ENCODE peak calls at places on chromosomes 3 and 15, in six cellular contexts. C, I, G, V, D and H are unnamed samples.

GRCh38 chr15:59104602-59104911 is 389 bp upstream of the CCNB2 start:
- DNase-seq in C (no peak), G (no peak), I (no peak), D (no peak), V (no peak), H (no peak)

GRCh38 chr3:121958801-121959200 is 63.2 kb downstream of the ILDR1 start:
- DNase-seq in G (no peak), D (no peak), V (no peak), I (no peak), C (no peak), H (no peak)

GRCh38 chr3:9130318-9131110 is 118.9 kb downstream of the SRGAP3 start:
- DNase-seq in G (no peak), C (no peak), V (no peak), D (no peak), I (no peak), H (no peak)

GRCh38 chr3:124217542-124217941 is 225.6 kb upstream of the ROPN1 start:
- DNase-seq in G (peak), C (peak), D (peak), V (peak), I (no peak), H (peak)

GRCh38 chr3:183386651-183387050 is 41.8 kb downstream of the MCF2L2 start:
- DNase-seq in I (no peak), C (no peak), G (no peak), D (no peak), V (no peak), H (no peak)

GRCh38 chr3:10703875-10704274 is 112.2 kb upstream of the SLC6A11 start:
- DNase-seq in D (no peak), C (no peak), I (no peak), G (no peak), V (peak), H (peak)

GRCh38 chr15:72312605-72313447 is 7.1 kb downstream of the CELF6 start:
- DNase-seq in G (peak), C (peak), V (peak), D (peak), I (no peak), H (peak)

GRCh38 chr3:114252954-114253353 is 15.6 kb upstream of the ZNF80 start:
- DNase-seq in I (no peak), D (no peak), C (no peak), V (no peak), G (no peak), H (no peak)

GRCh38 chr15:80507638-80508316 is 103.6 kb downstream of the ARNT2 start:
- DNase-seq in D (no peak), I (no peak), C (no peak), V (no peak), G (no peak), H (no peak)

GRCh38 chr3:136050250-136050649 is 84.7 kb downstream of the PPP2R3A start:
- DNase-seq in C (no peak), I (no peak), D (no peak), G (no peak), V (no peak), H (no peak)

GRCh38 chr15:85289677-85290365 is 90.6 kb upstream of the AKAP13 start:
- DNase-seq in G (peak), C (peak), I (no peak), V (peak), D (peak), H (peak)

GRCh38 chr3:172134352-172134751 is 95.0 kb downstream of the FNDC3B start:
- DNase-seq in V (no peak), D (no peak), I (no peak), C (no peak), G (no peak), H (no peak)

GRCh38 chr3:131221731-131222130 is 159.8 kb upstream of the NUDT16 start:
- DNase-seq in I (no peak), V (peak), C (no peak), G (no peak), D (no peak), H (peak)

GRCh38 chr3:112002458-112002971 is 3.8 kb downstream of the TAGLN3 start:
- DNase-seq in C (no peak), G (no peak), V (peak), I (no peak), D (no peak), H (peak)

GRCh38 chr3:100059472-100059871 is 54.8 kb downstream of the FILIP1L start:
- DNase-seq in C (no peak), V (no peak), I (no peak), G (no peak), D (no peak), H (no peak)

GRCh38 chr3:61981005-61981404 is 392.3 kb downstream of the FEZF2 start:
- DNase-seq in I (no peak), V (no peak), D (no peak), C (no peak), G (no peak), H (no peak)

GRCh38 chr3:46337911-46338310 is 16.0 kb upstream of the CCR2 start:
- DNase-seq in C (no peak), I (no peak), D (no peak), G (no peak), V (peak), H (no peak)

GRCh38 chr15:78317145-78317836 is 17.9 kb upstream of the SKIC8 start:
- DNase-seq in C (no peak), V (peak), G (peak), I (no peak), D (no peak), H (peak)

GRCh38 chr3:126911162-126912026 is 71.5 kb upstream of the PLXNA1 start:
- DNase-seq in G (peak), I (peak), D (peak), C (peak), V (peak), H (peak)

GRCh38 chr3:46693897-46694235 is 387 bp upstream of the ALS2CL start:
- DNase-seq in C (no peak), V (no peak), D (no peak), G (no peak), I (no peak), H (no peak)